ENCODE peak calls at places on chromosome X, in six cellular contexts. K is left ventricle myocardium inferior, X is tibial nerve, E is HCT116, S is breast epithelium, C is body of pancreas. A is an unnamed sample.

GRCh38 chrX:123713841-123714240 is 19.0 kb downstream of the THOC2 start:
- DNase-seq in X (no peak), K (no peak), C (no peak), S (no peak), E (no peak), A (no peak)

GRCh38 chrX:48911407-48912182 is at the start of gene SLC35A2:
- DNase-seq in C (peak; percentile 81), X (peak; percentile 68), E (peak; percentile 77), K (peak; percentile 80), S (peak; percentile 81), A (peak; percentile 91)

GRCh38 chrX:131854586-131854985 is 168.5 kb upstream of the STK26 start:
- DNase-seq in E (no peak), K (no peak), C (no peak), S (no peak), X (no peak), A (no peak)

GRCh38 chrX:39733745-39734144 is 364.0 kb downstream of the BCOR start:
- DNase-seq in K (no peak), C (no peak), E (no peak), X (no peak), S (no peak), A (no peak)

GRCh38 chrX:45191820-45192409 is 8.8 kb downstream of the DIPK2B start:
- DNase-seq in S (no peak), C (no peak), X (no peak), K (no peak), E (no peak), A (no peak)

GRCh38 chrX:129472116-129472515 is 51.2 kb downstream of the SMARCA1 start:
- DNase-seq in C (no peak), K (no peak), E (no peak), X (no peak), S (no peak), A (no peak)

GRCh38 chrX:56788717-56789122 is 59.7 kb downstream of the NBDY start:
- DNase-seq in X (no peak), E (no peak), C (peak; percentile 68), K (no peak), S (no peak), A (no peak)

GRCh38 chrX:115214151-115214550 is 19.7 kb downstream of the LRCH2 start:
- DNase-seq in E (no peak), S (no peak), X (no peak), K (no peak), C (no peak), A (no peak)

GRCh38 chrX:35728481-35728880 is 69.7 kb upstream of the MAGEB16 start:
- DNase-seq in K (no peak), S (no peak), E (no peak), C (no peak), X (no peak), A (no peak)

GRCh38 chrX:70030242-70030823 is 19.4 kb downstream of the AWAT2 start:
- DNase-seq in C (peak; percentile 45), X (no peak), S (no peak), K (no peak), E (peak; percentile 22), A (no peak)

GRCh38 chrX:103688949-103689348 is 2.5 kb upstream of the MORF4L2 start:
- DNase-seq in K (no peak), X (no peak), S (no peak), E (no peak), C (no peak), A (no peak)

GRCh38 chrX:7570432-7571009 is 272.4 kb upstream of the VCX start:
- DNase-seq in X (no peak), C (no peak), K (no peak), S (no peak), E (no peak), A (no peak)

GRCh38 chrX:48589482-48590162 is 7.7 kb upstream of the WDR13 start:
- DNase-seq in C (peak; percentile 88), K (no peak), E (no peak), X (no peak), S (peak; percentile 26), A (no peak)

GRCh38 chrX:15158736-15159406 is 111.0 kb downstream of the ASB9 start:
- DNase-seq in X (no peak), C (no peak), S (no peak), K (no peak), E (no peak), A (no peak)

GRCh38 chrX:44878780-44879179 is 5.8 kb downstream of the KDM6A start:
- DNase-seq in E (no peak), S (no peak), X (no peak), K (no peak), C (no peak), A (no peak)

GRCh38 chrX:100447563-100448397 is 37.7 kb upstream of the PCDH19 start:
- DNase-seq in C (peak; percentile 43), S (no peak), X (peak; percentile 17), K (peak; percentile 16), E (peak; percentile 31), A (no peak)

GRCh38 chrX:118530537-118530936 is 34.9 kb downstream of the DOCK11 start:
- DNase-seq in E (no peak), X (no peak), K (no peak), C (no peak), S (no peak), A (no peak)

GRCh38 chrX:32483534-32484136 is 727.7 kb downstream of the DMD start:
- DNase-seq in C (no peak), K (no peak), E (no peak), X (no peak), S (no peak), A (no peak)
- H3K36me3 ChIP-seq in C (no peaks in the 10 kb centered on the region), K (no peaks in the 10 kb centered on the region), E (no peaks in the 10 kb centered on the region), X (no peaks in the 10 kb centered on the region), S (no peaks in the 10 kb centered on the region), A (no peaks in the 10 kb centered on the region)

DNA sequence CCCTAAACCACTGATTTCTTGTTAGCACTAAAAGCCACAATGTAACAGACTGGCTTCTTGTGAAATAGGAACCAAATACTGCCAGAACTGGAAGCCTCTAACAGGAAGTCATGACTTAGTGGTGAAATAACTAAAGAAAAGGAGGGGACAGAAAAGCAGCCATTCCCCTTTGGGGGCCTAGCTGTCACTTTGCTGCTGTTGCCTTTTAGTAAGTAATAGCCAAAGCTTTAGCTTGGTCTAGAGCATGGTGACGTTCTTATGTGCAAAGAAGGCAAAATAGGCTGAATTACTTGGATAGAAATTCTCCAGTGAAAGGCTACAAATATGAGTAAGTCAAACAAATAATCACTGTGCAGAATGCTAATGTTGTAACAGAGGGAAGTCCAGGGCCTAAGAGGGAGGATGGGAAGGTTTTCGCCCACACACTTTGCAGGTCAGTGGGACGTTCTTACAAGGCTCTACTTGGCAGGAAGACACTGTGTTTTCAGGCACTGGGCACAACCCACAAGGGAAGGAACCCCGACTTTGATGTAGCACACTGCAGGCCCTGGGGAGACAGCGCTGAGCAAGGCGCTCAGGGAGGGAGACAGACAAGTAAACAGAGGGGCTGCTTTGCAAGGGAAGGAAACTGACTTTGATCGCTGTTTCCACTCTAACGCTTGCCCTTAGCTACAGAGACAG is 16.6 kb downstream of the GAB3 start:
- DNase-seq in E (no peak), S (peak; percentile 40), X (no peak), K (no peak), C (no peak), A (peak; percentile 49)
- H3K4me3 ChIP-seq in E (no peak overlapping the region), S (no peak overlapping the region), X (no peak overlapping the region), K (peak overlapping the region; percentile 15), C (no peak overlapping the region), A (peak overlapping the region; percentile 44)

GRCh38 chrX:57900961-57901360 is 9.3 kb downstream of the ZXDA start:
- DNase-seq in X (no peak), K (no peak), S (no peak), C (no peak), E (no peak), A (no peak)
- H3K27ac ChIP-seq in X (no peak overlapping the region), K (peak overlapping the region; percentile 82), S (no peak overlapping the region), C (no peak overlapping the region), E (no peak overlapping the region), A (no peak overlapping the region)

GRCh38 chrX:2330910-2331309 is 169.9 kb downstream of the DHRSX start:
- DNase-seq in K (no peak), S (no peak), E (no peak), C (no peak), X (no peak), A (no peak)

GRCh38 chrX:2334237-2334636 is 166.5 kb downstream of the DHRSX start:
- DNase-seq in C (no peak), X (no peak), S (no peak), E (no peak), K (no peak), A (no peak)

GRCh38 chrX:2330487-2330886 is 170.3 kb downstream of the DHRSX start:
- DNase-seq in C (no peak), S (no peak), K (no peak), E (no peak), X (no peak), A (no peak)

GRCh38 chrX:2336181-2336580 is 164.6 kb downstream of the DHRSX start:
- DNase-seq in X (no peak), S (no peak), C (no peak), E (no peak), K (no peak), A (no peak)
- H3K36me3 ChIP-seq in X (no peaks in the 10 kb centered on the region), S (no peaks in the 10 kb centered on the region), C (no peaks in the 10 kb centered on the region), E (no peaks in the 10 kb centered on the region), K (peaks cover 19% of the 10 kb centered on the region), A (no peaks in the 10 kb centered on the region)

A was measured in CD8-positive, alpha-beta T cell.